ENCODE peak calls at places on chromosomes 5 and 9, in seven cellular contexts. G is right lobe of liver, U is left ventricle myocardium inferior, F is AG09319, R is stomach, W is cardiac fibroblast, V is fibroblast of the aortic adventitia. K is an unnamed sample.

GRCh38 chr9:32589083-32589713 is 16.2 kb upstream of the NDUFB6 start:
- DNase-seq in G (no peak), U (no peak), F (no peak), R (no peak), W (peak; percentile 74), V (peak; percentile 75), K (no peak)

GRCh38 chr9:93185261-93186150 is 1.6 kb downstream of the WNK2 start:
- DNase-seq in G (no peak), U (no peak), F (no peak), R (no peak), W (no peak), V (no peak), K (no peak)

GRCh38 chr5:65043843-65044359 is 275.2 kb downstream of the CWC27 start:
- DNase-seq in G (no peak), U (no peak), F (no peak), R (no peak), W (no peak), V (no peak), K (no peak)

GRCh38 chr9:122988919-122989614 is 44.4 kb upstream of the GPR21 start:
- DNase-seq in G (no peak), U (no peak), F (no peak), R (no peak), W (no peak), V (no peak), K (no peak)

GRCh38 chr5:102959055-102959454 is 160.9 kb downstream of the GIN1 start:
- DNase-seq in G (no peak), U (no peak), F (peak; percentile 41), R (no peak), W (peak; percentile 90), V (peak; percentile 96), K (no peak)

GRCh38 chr9:14383296-14383695 is 69.4 kb upstream of the NFIB start:
- DNase-seq in G (no peak), U (no peak), F (no peak), R (no peak), W (peak; percentile 77), V (peak; percentile 66), K (no peak)

GRCh38 chr9:12813960-12814876 is 39.4 kb downstream of the LURAP1L start:
- DNase-seq in G (no peak), U (no peak), F (peak; percentile 96), R (peak; percentile 58), W (peak; percentile 95), V (peak; percentile 100), K (no peak)

GRCh38 chr5:167754501-167754941 is 536.9 kb upstream of the WWC1 start:
- DNase-seq in G (no peak), U (no peak), F (peak; percentile 15), R (no peak), W (peak; percentile 6), V (no peak), K (no peak)

GRCh38 chr5:78300464-78301045 is 6.1 kb upstream of the AP3B1 start:
- DNase-seq in G (no peak), U (no peak), F (no peak), R (no peak), W (peak; percentile 56), V (peak; percentile 53), K (no peak)

DNA sequence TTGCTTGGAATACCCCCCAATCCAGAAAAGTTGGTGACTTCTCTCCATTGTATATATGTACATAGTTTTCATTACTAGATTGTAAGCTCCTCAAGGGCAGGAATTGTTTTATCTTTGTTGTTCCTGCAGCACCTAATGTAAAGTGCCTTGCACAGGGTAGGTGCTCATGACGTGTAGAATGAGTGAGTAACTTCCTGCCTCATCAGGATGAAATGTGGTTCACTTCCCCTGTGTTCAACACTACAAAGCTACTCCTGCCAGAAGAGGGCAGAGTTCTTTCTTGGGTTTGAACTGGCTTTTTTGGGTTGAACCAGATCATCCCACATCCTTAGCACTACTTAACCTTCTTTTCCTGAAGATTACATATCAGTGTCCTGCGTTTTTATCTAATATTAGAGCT is 23.9 kb downstream of the GTF3C4 start:
- DNase-seq in G (no peak), U (no peak), F (no peak), R (no peak), W (peak; percentile 11), V (no peak), K (no peak)
- TF ChIP-seq CTCF in G (peak; percentile 8), U (peak; percentile 23), F (no peak), R (no peak), W (peak; percentile 31), V (no peak), K (no peak)

GRCh38 chr5:129361441-129362025 is 98.6 kb upstream of the ADAMTS19 start:
- DNase-seq in G (no peak), U (no peak), F (no peak), R (no peak), W (peak; percentile 39), V (peak; percentile 10), K (no peak)
- TF ChIP-seq CTCF in G (peak; percentile 13), U (peak; percentile 11), F (peak; percentile 20), R (no peak), W (peak; percentile 35), V (peak; percentile 8), K (peak; percentile 81)

GRCh38 chr9:98419260-98419603 is 163.8 kb upstream of the TBC1D2 start:
- DNase-seq in G (no peak), U (no peak), F (no peak), R (no peak), W (no peak), V (no peak), K (no peak)
- TF ChIP-seq CTCF in G (no peak), U (no peak), F (no peak), R (no peak), W (no peak), V (no peak), K (no peak)

GRCh38 chr9:78213696-78214095 is 22.2 kb upstream of the CEP78 start:
- DNase-seq in G (no peak), U (no peak), F (no peak), R (no peak), W (peak; percentile 37), V (peak; percentile 56), K (no peak)
- TF ChIP-seq CTCF in G (no peak), U (no peak), F (peak; percentile 8), R (no peak), W (peak; percentile 31), V (peak; percentile 43), K (peak; percentile 74)

DNA sequence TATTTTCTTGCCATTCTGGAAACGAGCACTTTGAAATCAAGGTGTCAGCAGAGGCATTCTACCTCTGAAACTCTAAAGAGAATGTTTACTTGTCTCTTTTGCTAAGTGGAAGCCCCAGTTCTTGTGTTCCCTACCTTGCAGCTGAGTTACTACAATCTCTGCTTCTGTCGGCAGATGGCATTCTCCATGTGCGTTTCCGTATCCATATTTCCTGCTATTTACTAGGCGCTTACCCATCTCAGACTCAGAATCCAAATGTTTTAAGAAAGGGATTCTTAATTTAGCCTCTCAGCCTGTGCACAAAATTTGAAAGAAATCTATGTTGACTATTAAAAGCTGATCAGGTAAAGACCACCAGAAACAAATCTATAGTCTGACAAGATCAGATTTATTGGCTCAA is 221.3 kb upstream of the FTMT start:
- DNase-seq in G (no peak), U (no peak), F (no peak), R (no peak), W (peak; percentile 6), V (peak; percentile 34), K (no peak)
- TF ChIP-seq CTCF in G (no peak), U (peak; percentile 34), F (peak; percentile 44), R (no peak), W (no peak), V (peak; percentile 36), K (peak; percentile 54)

GRCh38 chr5:73272351-73272750 is 99.4 kb downstream of the TMEM174 start:
- DNase-seq in G (no peak), U (no peak), F (no peak), R (no peak), W (no peak), V (no peak), K (no peak)

GRCh38 chr5:73273379-73274050 is 100.5 kb downstream of the TMEM174 start:
- DNase-seq in G (no peak), U (no peak), F (no peak), R (no peak), W (no peak), V (no peak), K (no peak)

GRCh38 chr5:73274121-73274520 is 101.1 kb downstream of the TMEM174 start:
- DNase-seq in G (no peak), U (no peak), F (no peak), R (no peak), W (no peak), V (no peak), K (no peak)

GRCh38 chr5:73278693-73279092 is 105.7 kb downstream of the TMEM174 start:
- DNase-seq in G (no peak), U (no peak), F (no peak), R (no peak), W (no peak), V (no peak), K (no peak)

GRCh38 chr5:73274870-73275756 is 102.1 kb downstream of the TMEM174 start:
- DNase-seq in G (no peak), U (no peak), F (no peak), R (no peak), W (peak; percentile 31), V (peak; percentile 32), K (no peak)
- TF ChIP-seq CTCF in G (no peak), U (no peak), F (no peak), R (no peak), W (no peak), V (no peak), K (no peak)

DNA sequence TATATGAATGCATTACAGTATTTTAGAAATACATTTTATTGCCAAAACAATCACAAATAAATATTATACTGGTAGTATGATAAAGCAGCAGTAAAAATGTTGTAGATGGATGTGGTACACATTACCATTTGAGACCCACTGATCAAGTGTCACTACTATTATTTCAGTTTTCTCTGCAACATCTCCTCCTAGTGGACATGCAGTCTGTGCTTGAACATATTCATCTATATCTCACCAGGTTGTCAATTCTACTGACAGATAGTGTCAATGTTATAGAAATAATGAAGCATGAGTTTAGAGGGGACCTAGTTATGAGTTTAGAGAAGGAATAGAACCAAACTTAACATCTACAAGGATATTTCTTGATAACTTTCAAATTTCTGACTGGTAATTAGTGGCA is 39.2 kb upstream of the ELOVL7 start:
- DNase-seq in G (no peak), U (no peak), F (no peak), R (no peak), W (peak; percentile 4), V (peak; percentile 8), K (no peak)
- TF ChIP-seq CTCF in G (peak; percentile 34), U (peak; percentile 31), F (no peak), R (no peak), W (peak; percentile 52), V (peak; percentile 20), K (peak; percentile 70)

DNA sequence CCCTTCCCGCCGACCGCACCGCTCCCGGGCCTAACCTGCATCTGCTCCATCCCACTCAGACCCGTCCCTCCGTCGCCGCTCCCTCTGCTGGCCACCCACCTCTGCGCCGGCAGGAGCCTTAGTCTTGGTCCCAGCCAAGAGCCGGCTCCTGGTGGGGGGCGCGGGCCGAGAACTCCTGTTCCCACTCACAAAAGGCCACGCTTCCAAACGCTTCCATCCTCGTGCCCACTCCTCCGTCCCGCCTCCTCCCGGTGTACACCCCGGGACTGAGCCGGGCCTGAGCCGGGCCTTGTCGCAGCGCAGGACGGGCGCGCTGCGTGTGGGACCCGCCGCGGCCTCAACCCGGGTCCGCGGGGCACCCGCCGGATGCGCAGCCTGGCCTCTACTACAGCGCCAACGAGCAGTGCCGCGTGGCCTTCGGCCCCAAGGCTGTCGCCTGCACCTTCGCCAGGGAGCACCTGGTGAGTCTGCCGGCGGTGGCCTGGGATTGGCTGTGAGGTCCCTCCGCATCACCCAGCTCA is 7.5 kb downstream of the ADAMTS13 start:
- DNase-seq in G (no peak), U (no peak), F (no peak), R (peak; percentile 65), W (peak; percentile 26), V (no peak), K (no peak)
- TF ChIP-seq CTCF in G (no peak), U (peak; percentile 41), F (peak; percentile 22), R (no peak), W (peak; percentile 49), V (peak; percentile 29), K (peak; percentile 66)

GRCh38 chr9:117622347-117622746 is 81.9 kb upstream of the TLR4 start:
- DNase-seq in G (no peak), U (no peak), F (no peak), R (no peak), W (no peak), V (no peak), K (no peak)
- TF ChIP-seq CTCF in G (peak; percentile 14), U (no peak), F (no peak), R (no peak), W (peak; percentile 17), V (peak; percentile 15), K (peak; percentile 27)